ENCODE peak calls at places on chromosomes 12 and 14, in four cellular contexts. V, Y, X and Z are unnamed samples.

GRCh38 chr14:94768521-94769412 is 1.1 kb downstream of the GSC start:
- DNase-seq in Y (no peak), V (peak), X (no peak), Z (peak)

GRCh38 chr14:97251423-97252155 is 454.4 kb downstream of the VRK1 start:
- DNase-seq in V (no peak), Y (no peak), X (no peak), Z (no peak)

GRCh38 chr14:49954171-49954631 is 61.3 kb downstream of the ARF6 start:
- DNase-seq in Y (no peak), X (no peak), V (peak), Z (no peak)

GRCh38 chr12:2385529-2385928 is 332.7 kb downstream of the CACNA1C start:
- DNase-seq in V (no peak), Y (no peak), X (no peak), Z (no peak)

GRCh38 chr12:117680311-117680710 is 288.5 kb downstream of the KSR2 start:
- DNase-seq in Y (no peak), V (peak), X (no peak), Z (no peak)

GRCh38 chr12:107365703-107366102 is 272.4 kb upstream of the CRY1 start:
- DNase-seq in Y (no peak), V (no peak), X (no peak), Z (no peak)

GRCh38 chr14:105913221-105913620 is 386.8 kb downstream of the TMEM121 start:
- DNase-seq in Y (no peak), V (no peak), X (no peak), Z (no peak)

GRCh38 chr14:96162741-96163140 is 41.9 kb upstream of the BDKRB2 start:
- DNase-seq in Y (no peak), V (peak), X (no peak), Z (no peak)

GRCh38 chr14:63134801-63135200 is 69.4 kb upstream of the RHOJ start:
- DNase-seq in Y (peak), X (no peak), V (peak), Z (no peak)

GRCh38 chr12:65209655-65210043 is 40.3 kb downstream of the LEMD3 start:
- DNase-seq in X (no peak), Y (no peak), V (no peak), Z (no peak)

GRCh38 chr12:12715459-12716150 is 1.6 kb upstream of the CDKN1B start:
- DNase-seq in X (no peak), Y (peak), V (peak), Z (peak)

GRCh38 chr14:75825147-75825592 is 156.6 kb downstream of the TGFB3 start:
- DNase-seq in X (no peak), Y (no peak), V (peak), Z (no peak)

GRCh38 chr12:132178801-132179401 is 34.6 kb downstream of the NOC4L start:
- DNase-seq in X (peak), Y (no peak), V (no peak), Z (no peak)

GRCh38 chr12:7150841-7151240 is 20.7 kb downstream of the CLSTN3 start:
- DNase-seq in X (no peak), Y (no peak), V (no peak), Z (no peak)

GRCh38 chr12:100706029-100706428 is 88.5 kb upstream of the ANO4 start:
- DNase-seq in V (peak), Y (no peak), X (peak), Z (no peak)